ENCODE peak calls at places on chromosomes 13 and 19, in five cellular contexts. One of them, this sample, is unnamed.

GRCh38 chr13:35198821-35199220 is 256.8 kb downstream of the NBEA start:
- DNase-seq in SK-N-SH: no peak
- DNase-seq in H1: no peak
- DNase-seq in GM12878: no peak
- DNase-seq in HepG2: no peak
- DNase-seq in this sample: no peak

GRCh38 chr19:38830039-38830733 is 1.4 kb downstream of the ECH1 start:
- DNase-seq in SK-N-SH: no peak
- DNase-seq in H1: no peak
- DNase-seq in GM12878: no peak
- DNase-seq in HepG2: no peak
- DNase-seq in this sample: no peak

GRCh38 chr19:2282862-2283237 is 875 bp upstream of the PEAK3 start:
- DNase-seq in SK-N-SH: no peak
- DNase-seq in H1: no peak
- DNase-seq in GM12878: no peak
- DNase-seq in HepG2: no peak
- DNase-seq in this sample: no peak

GRCh38 chr19:1566392-1567115 is 1.6 kb downstream of the MEX3D start:
- DNase-seq in SK-N-SH: peak
- DNase-seq in H1: peak
- DNase-seq in GM12878: no peak
- DNase-seq in HepG2: peak
- DNase-seq in this sample: peak

GRCh38 chr19:21202865-21203494 is 61.1 kb downstream of the ZNF431 start:
- DNase-seq in SK-N-SH: peak
- DNase-seq in H1: peak
- DNase-seq in GM12878: peak
- DNase-seq in HepG2: no peak
- DNase-seq in this sample: peak

GRCh38 chr13:102800145-102801041 is 1.5 kb downstream of the BIVM start:
- DNase-seq in SK-N-SH: peak
- DNase-seq in H1: no peak
- DNase-seq in GM12878: no peak
- DNase-seq in HepG2: peak
- DNase-seq in this sample: peak

GRCh38 chr13:114080739-114081561 is 51.5 kb downstream of the RASA3 start:
- DNase-seq in SK-N-SH: no peak
- DNase-seq in H1: no peak
- DNase-seq in GM12878: no peak
- DNase-seq in HepG2: no peak
- DNase-seq in this sample: no peak

GRCh38 chr13:66492479-66492878 is 737.7 kb downstream of the PCDH9 start:
- DNase-seq in SK-N-SH: peak
- DNase-seq in H1: no peak
- DNase-seq in GM12878: no peak
- DNase-seq in HepG2: peak
- DNase-seq in this sample: peak

GRCh38 chr19:17220207-17220758 is 5.1 kb downstream of the USE1 start:
- DNase-seq in SK-N-SH: no peak
- DNase-seq in H1: no peak
- DNase-seq in GM12878: no peak
- DNase-seq in HepG2: no peak
- DNase-seq in this sample: peak

GRCh38 chr19:35040826-35041547 is 534 bp upstream of the HPN start:
- DNase-seq in SK-N-SH: no peak
- DNase-seq in H1: no peak
- DNase-seq in GM12878: no peak
- DNase-seq in HepG2: peak
- DNase-seq in this sample: peak

GRCh38 chr13:76884571-76885202 is 1.5 kb downstream of the KCTD12 start:
- DNase-seq in SK-N-SH: peak
- DNase-seq in H1: no peak
- DNase-seq in GM12878: no peak
- DNase-seq in HepG2: no peak
- DNase-seq in this sample: peak

GRCh38 chr19:51026554-51026831 is at the start of gene KLK11:
- DNase-seq in SK-N-SH: no peak
- DNase-seq in H1: no peak
- DNase-seq in GM12878: no peak
- DNase-seq in HepG2: no peak
- DNase-seq in this sample: no peak

GRCh38 chr13:44305845-44306244 is 67.8 kb upstream of the SERP2 start:
- DNase-seq in SK-N-SH: no peak
- DNase-seq in H1: no peak
- DNase-seq in GM12878: no peak
- DNase-seq in HepG2: no peak
- DNase-seq in this sample: no peak

GRCh38 chr13:38173403-38173802 is 176.2 kb upstream of the UFM1 start:
- DNase-seq in SK-N-SH: no peak
- DNase-seq in H1: no peak
- DNase-seq in GM12878: no peak
- DNase-seq in HepG2: no peak
- DNase-seq in this sample: no peak

GRCh38 chr13:43363156-43363918 is 340.0 kb downstream of the DNAJC15 start:
- DNase-seq in SK-N-SH: no peak
- DNase-seq in H1: no peak
- DNase-seq in GM12878: no peak
- DNase-seq in HepG2: no peak
- DNase-seq in this sample: no peak

GRCh38 chr13:27425151-27425917 is 915 bp downstream of the GTF3A start:
- DNase-seq in SK-N-SH: no peak
- DNase-seq in H1: no peak
- DNase-seq in GM12878: no peak
- DNase-seq in HepG2: no peak
- DNase-seq in this sample: peak

GRCh38 chr19:48608798-48609263 is 2.3 kb downstream of the SPACA4 start:
- DNase-seq in SK-N-SH: peak
- DNase-seq in H1: no peak
- DNase-seq in GM12878: no peak
- DNase-seq in HepG2: peak
- DNase-seq in this sample: peak

GRCh38 chr13:49435992-49436391 is 7.9 kb downstream of the CAB39L start:
- DNase-seq in SK-N-SH: no peak
- DNase-seq in H1: no peak
- DNase-seq in GM12878: no peak
- DNase-seq in HepG2: no peak
- DNase-seq in this sample: no peak

GRCh38 chr13:22077764-22078163 is 406.9 kb downstream of the FGF9 start:
- DNase-seq in SK-N-SH: no peak
- DNase-seq in H1: no peak
- DNase-seq in GM12878: no peak
- DNase-seq in HepG2: no peak
- DNase-seq in this sample: no peak

GRCh38 chr13:21837841-21838551 is 167.1 kb downstream of the FGF9 start:
- DNase-seq in SK-N-SH: no peak
- DNase-seq in H1: no peak
- DNase-seq in GM12878: no peak
- DNase-seq in HepG2: peak
- DNase-seq in this sample: no peak

GRCh38 chr19:2867025-2867991 is at the start of gene ZNF556:
- DNase-seq in SK-N-SH: peak
- DNase-seq in H1: no peak
- DNase-seq in GM12878: no peak
- DNase-seq in HepG2: peak
- DNase-seq in this sample: peak

GRCh38 chr13:27789495-27790303 is 2.6 kb upstream of the GSX1 start:
- DNase-seq in SK-N-SH: no peak
- DNase-seq in H1: no peak
- DNase-seq in GM12878: no peak
- DNase-seq in HepG2: peak
- DNase-seq in this sample: no peak

GRCh38 chr13:112897956-112898785 is 70.8 kb upstream of the MCF2L start:
- DNase-seq in SK-N-SH: no peak
- DNase-seq in H1: no peak
- DNase-seq in GM12878: no peak
- DNase-seq in HepG2: no peak
- DNase-seq in this sample: no peak

GRCh38 chr19:2274937-2275535 is 6.9 kb downstream of the PEAK3 start:
- DNase-seq in SK-N-SH: peak
- DNase-seq in H1: no peak
- DNase-seq in GM12878: no peak
- DNase-seq in HepG2: peak
- DNase-seq in this sample: peak

GRCh38 chr19:51815038-51815437 is 20.1 kb downstream of the FPR3 start:
- DNase-seq in SK-N-SH: no peak
- DNase-seq in H1: no peak
- DNase-seq in GM12878: no peak
- DNase-seq in HepG2: no peak
- DNase-seq in this sample: no peak

GRCh38 chr19:3024509-3024869 is 4.6 kb downstream of the TLE2 start:
- DNase-seq in SK-N-SH: no peak
- DNase-seq in H1: no peak
- DNase-seq in GM12878: no peak
- DNase-seq in HepG2: no peak
- DNase-seq in this sample: no peak

GRCh38 chr19:35294859-35295258 is 2.9 kb downstream of the MAG start:
- DNase-seq in SK-N-SH: no peak
- DNase-seq in H1: no peak
- DNase-seq in GM12878: no peak
- DNase-seq in HepG2: no peak
- DNase-seq in this sample: no peak

GRCh38 chr19:42657551-42657950 is 62.8 kb upstream of the CEACAM8 start:
- DNase-seq in SK-N-SH: no peak
- DNase-seq in H1: no peak
- DNase-seq in GM12878: no peak
- DNase-seq in HepG2: no peak
- DNase-seq in this sample: no peak

DNA sequence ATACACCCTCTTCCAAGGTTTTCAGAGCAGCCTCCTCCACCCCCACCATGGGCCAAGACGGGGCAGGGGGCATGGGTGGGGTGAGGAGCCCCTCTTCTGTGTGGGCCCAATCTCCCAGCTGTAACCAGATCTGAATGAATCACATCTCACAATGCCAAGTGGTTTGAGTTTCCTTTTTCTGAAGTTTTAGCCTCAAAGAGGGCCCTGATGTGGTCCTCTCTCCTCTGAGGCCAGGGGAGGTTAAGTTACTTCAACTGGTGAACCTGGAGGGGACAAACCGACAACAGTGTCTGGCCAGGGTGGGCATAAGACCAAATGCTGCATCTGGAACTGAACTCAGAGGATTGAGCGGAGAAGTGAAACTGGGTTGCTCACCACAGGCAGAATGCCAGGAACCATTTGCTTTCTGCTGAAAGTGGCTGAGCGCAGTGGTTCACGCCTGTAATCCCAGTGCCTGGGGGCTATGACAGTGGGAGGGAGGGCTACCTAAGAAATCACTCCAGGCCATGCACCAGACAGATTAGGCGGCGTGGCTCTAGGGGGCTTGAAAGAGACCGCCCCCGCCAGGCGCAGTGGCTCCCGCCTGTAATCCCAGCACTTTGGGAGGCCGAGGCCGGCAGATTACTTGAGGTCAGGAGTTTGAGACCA is 15.4 kb upstream of the IRGC start:
- DNase-seq in SK-N-SH: no peak
- DNase-seq in H1: no peak
- DNase-seq in GM12878: no peak
- DNase-seq in HepG2: no peak
- DNase-seq in this sample: no peak
- H2AFZ ChIP-seq in SK-N-SH: peak
- H2AFZ ChIP-seq in H1: no peak
- H2AFZ ChIP-seq in GM12878: no peak
- H2AFZ ChIP-seq in HepG2: no peak
- H2AFZ ChIP-seq in this sample: peak

DNA sequence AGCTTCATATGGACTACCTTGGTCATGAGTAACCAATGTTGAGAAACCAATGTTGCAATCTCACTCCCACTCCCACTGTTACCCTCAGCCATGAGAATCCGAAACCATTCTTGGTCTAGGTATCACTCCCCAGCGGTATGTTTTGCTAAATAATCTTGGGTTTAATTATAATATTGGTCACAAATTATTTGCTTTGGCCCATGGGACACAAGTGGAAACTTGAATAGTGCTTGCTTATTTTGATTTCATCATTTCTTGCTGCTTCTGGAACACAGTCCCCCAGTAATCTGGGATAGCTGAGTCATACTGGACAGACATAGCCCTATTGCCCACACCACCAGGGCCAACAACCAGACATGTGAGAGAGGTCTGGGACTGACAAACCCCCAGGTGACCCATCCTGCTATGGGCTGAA is 171.6 kb upstream of the IPO5 start:
- DNase-seq in SK-N-SH: no peak
- DNase-seq in H1: no peak
- DNase-seq in GM12878: no peak
- DNase-seq in HepG2: no peak
- DNase-seq in this sample: no peak
- TF ChIP-seq TAF1 in SK-N-SH: no peak
- TF ChIP-seq TAF1 in H1: no peak
- TF ChIP-seq TAF1 in GM12878: no peak
- TF ChIP-seq TAF1 in HepG2: no peak
- TF ChIP-seq TAF1 in this sample: no peak

GRCh38 chr13:94481966-94482365 is 2.5 kb upstream of the DCT start:
- DNase-seq in SK-N-SH: no peak
- DNase-seq in H1: no peak
- DNase-seq in GM12878: no peak
- DNase-seq in HepG2: peak
- DNase-seq in this sample: no peak
- TF ChIP-seq SIN3A in SK-N-SH: no peak
- TF ChIP-seq SIN3A in H1: no peak
- TF ChIP-seq SIN3A in GM12878: no peak
- TF ChIP-seq SIN3A in HepG2: no peak
- TF ChIP-seq SIN3A in this sample: no peak

DNA sequence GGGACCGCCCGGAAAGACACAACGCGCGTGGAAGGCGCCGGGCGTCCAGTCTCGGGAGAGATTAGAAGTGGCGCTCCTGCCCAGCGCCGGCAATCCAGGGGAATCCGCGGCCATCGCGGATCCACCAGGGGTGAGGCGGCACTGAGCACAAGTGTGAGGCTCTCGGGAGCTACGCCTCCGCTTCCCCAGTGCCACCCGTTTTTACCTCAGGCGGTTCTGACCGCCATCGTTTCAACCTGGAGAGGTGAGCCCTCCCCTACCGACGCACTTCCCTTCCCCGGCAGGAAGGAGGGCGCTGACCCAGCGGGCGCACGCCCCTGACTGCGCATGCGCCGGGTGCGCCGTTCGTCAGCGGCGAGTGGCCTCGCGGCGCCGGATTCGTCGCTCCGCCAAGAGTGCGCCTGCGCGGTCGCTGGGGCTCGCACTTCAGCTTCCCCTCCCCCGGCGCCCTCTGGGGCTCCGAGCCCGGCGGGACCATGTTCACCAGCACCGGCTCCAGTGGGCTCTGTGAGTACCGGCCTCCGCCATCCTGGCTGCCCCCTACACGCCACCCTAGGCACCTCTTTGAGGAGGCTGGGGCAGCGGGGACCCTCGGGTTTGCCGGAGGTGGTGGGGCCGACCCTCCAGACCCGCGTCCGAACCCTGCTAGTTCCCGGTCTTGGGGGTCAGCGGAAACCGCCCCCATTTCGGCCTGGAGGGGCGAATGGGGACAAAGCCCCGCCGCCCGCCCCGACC is at the start of gene UBAC2:
- DNase-seq in SK-N-SH: peak
- DNase-seq in H1: peak
- DNase-seq in GM12878: peak
- DNase-seq in HepG2: peak
- DNase-seq in this sample: peak
- H2AFZ ChIP-seq in SK-N-SH: peak
- H2AFZ ChIP-seq in H1: peak
- H2AFZ ChIP-seq in GM12878: peak
- H2AFZ ChIP-seq in HepG2: no peak
- H2AFZ ChIP-seq in this sample: peak